ENCODE peak calls at places on chromosomes 11 and 22, in five cellular contexts. H is astrocyte of the spinal cord, Q is psoas muscle, Y is uterus, C is lung. O is an unnamed sample.

GRCh38 chr11:69044111-69045013 is 4.4 kb upstream of the TPCN2 start:
- DNase-seq in C (peak; percentile 61), Q (peak; percentile 60), Y (peak; percentile 69), H (peak; percentile 77), O (peak; percentile 63)

GRCh38 chr11:115170133-115170815 is 333.9 kb downstream of the CADM1 start:
- DNase-seq in Q (no peak), Y (no peak), H (peak; percentile 53), C (no peak), O (peak; percentile 50)

GRCh38 chr11:76185931-76186401 is 20.3 kb downstream of the WNT11 start:
- DNase-seq in H (peak; percentile 3), C (no peak), Y (peak; percentile 37), Q (peak; percentile 86), O (no peak)

GRCh38 chr11:19218801-19219460 is 17.1 kb upstream of the CSRP3 start:
- DNase-seq in Q (peak; percentile 58), H (no peak), C (no peak), Y (no peak), O (no peak)

GRCh38 chr11:67615455-67616430 is 9.0 kb downstream of the NDUFV1 start:
- DNase-seq in Y (no peak), C (no peak), Q (peak; percentile 47), H (no peak), O (peak; percentile 77)

GRCh38 chr22:44396021-44396726 is 83.4 kb upstream of the SHISAL1 start:
- DNase-seq in C (no peak), H (no peak), Q (no peak), Y (peak; percentile 6), O (peak; percentile 0)

GRCh38 chr22:50627452-50627913 is 469 bp downstream of the ARSA start:
- DNase-seq in Y (no peak), C (no peak), Q (no peak), H (no peak), O (peak; percentile 41)

GRCh38 chr11:94028436-94028835 is 7.3 kb downstream of the HEPHL1 start:
- DNase-seq in Y (no peak), C (no peak), H (peak; percentile 65), Q (no peak), O (no peak)

GRCh38 chr22:39094717-39095389 is 2.2 kb upstream of the APOBEC3H start:
- DNase-seq in Q (no peak), H (no peak), C (no peak), Y (no peak), O (no peak)

GRCh38 chr11:107183963-107184362 is 165.7 kb upstream of the GUCY1A2 start:
- DNase-seq in C (no peak), Q (no peak), H (no peak), Y (no peak), O (no peak)

GRCh38 chr11:62398011-62398994 is 20.5 kb upstream of the SCGB1A1 start:
- DNase-seq in Q (peak; percentile 67), Y (peak; percentile 77), C (no peak), H (no peak), O (no peak)

GRCh38 chr11:18524248-18524647 is 2.5 kb downstream of the TSG101 start:
- DNase-seq in C (no peak), H (no peak), Y (no peak), Q (no peak), O (no peak)

GRCh38 chr22:45910928-45911467 is 66.0 kb downstream of the WNT7B start:
- DNase-seq in H (no peak), Y (no peak), Q (no peak), C (no peak), O (no peak)

GRCh38 chr11:2797181-2797711 is 88.3 kb downstream of the CDKN1C start:
- DNase-seq in Q (peak; percentile 5), Y (peak; percentile 13), C (no peak), H (no peak), O (no peak)

DNA sequence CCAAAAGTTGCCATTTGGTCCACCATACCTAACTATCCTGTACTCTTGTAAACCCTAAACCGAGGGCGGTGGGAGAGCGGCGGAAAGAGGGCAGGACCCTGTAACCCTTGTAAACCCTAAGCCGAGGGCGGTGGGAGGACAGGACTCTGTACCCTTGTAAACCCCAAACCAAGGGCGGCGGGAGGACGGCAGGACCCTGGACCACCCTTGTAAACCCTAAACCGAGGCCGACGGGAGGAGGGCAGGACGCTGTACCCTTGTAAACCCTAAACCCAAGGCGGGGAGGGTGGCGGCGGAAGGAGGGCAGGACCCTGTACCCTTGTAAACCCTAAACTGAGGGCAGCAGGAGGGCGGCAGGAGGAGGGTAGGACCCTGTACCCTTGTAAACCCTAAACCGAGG is 12.5 kb upstream of the OR52I2 start:
- DNase-seq in Y (no peak), Q (no peak), C (no peak), H (no peak), O (no peak)
- TF ChIP-seq CTCF in Y (no peak), Q (no peak), C (no peak), H (no peak), O (no peak)

DNA sequence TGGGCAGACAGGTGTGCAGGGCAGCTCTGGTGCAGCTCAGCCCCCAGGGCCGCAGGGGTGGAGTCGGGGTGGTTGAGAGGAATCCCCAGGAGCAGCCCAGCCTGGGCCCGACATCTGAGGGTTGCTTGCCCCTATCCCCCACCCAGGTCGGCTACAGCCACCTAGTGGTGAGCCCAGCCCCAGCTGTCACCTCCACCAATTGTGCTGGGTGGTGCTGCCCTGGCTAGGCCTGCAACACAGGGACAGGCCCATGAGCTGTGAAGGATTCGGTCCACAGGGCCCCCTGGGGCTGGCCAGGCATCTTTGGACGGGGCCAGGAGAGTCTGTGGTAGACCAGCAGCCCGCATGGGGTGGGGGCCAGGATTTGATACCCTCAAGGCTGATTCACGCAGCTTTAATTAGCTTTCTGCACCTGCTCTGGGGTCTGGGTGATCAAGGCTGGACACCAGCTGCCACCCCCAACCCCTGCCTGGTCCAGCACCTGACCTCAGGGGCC is 29.5 kb downstream of the RTN4R start:
- DNase-seq in H (no peak), Y (peak; percentile 43), Q (peak; percentile 35), C (peak; percentile 60), O (peak; percentile 66)
- TF ChIP-seq CTCF in H (peak; percentile 48), Y (no peak), Q (peak; percentile 45), C (peak; percentile 8), O (peak; percentile 32)

GRCh38 chr11:99682171-99682570 is 661.4 kb downstream of the CNTN5 start:
- DNase-seq in Y (no peak), H (no peak), Q (no peak), C (no peak), O (no peak)
- TF ChIP-seq CTCF in Y (no peak), H (no peak), Q (no peak), C (no peak), O (no peak)

GRCh38 chr22:28951969-28952521 is 68.7 kb downstream of the ZNRF3 start:
- DNase-seq in Y (peak; percentile 19), Q (no peak), H (peak; percentile 80), C (no peak), O (no peak)
- TF ChIP-seq CTCF in Y (no peak), Q (peak; percentile 18), H (peak; percentile 45), C (no peak), O (no peak)

GRCh38 chr11:100682247-100682969 is 4.7 kb upstream of the ARHGAP42 start:
- DNase-seq in C (no peak), H (peak; percentile 62), Y (no peak), Q (no peak), O (no peak)
- TF ChIP-seq CTCF in C (no peak), H (peak; percentile 56), Y (peak; percentile 59), Q (peak; percentile 31), O (peak; percentile 30)

O was measured in endothelial cell.